ENCODE peak calls at places on chromosome 17, in six cellular contexts. Q is stomach, I is H1, O is heart right ventricle, H is tibial artery, U is tibial nerve. C is an unnamed sample.

GRCh38 chr17:33684714-33685113 is 391.6 kb upstream of the ASIC2 start:
- DNase-seq in I (no peak), Q (no peak), H (no peak), O (no peak), U (no peak), C (no peak)

GRCh38 chr17:50772251-50772650 is 4.9 kb upstream of the ANKRD40CL start:
- DNase-seq in I (no peak), O (no peak), U (no peak), Q (no peak), H (no peak), C (no peak)

GRCh38 chr17:63950940-63951907 is 19.1 kb upstream of the CD79B start:
- DNase-seq in O (no peak), I (peak; percentile 88), U (no peak), H (no peak), Q (peak; percentile 71), C (no peak)

GRCh38 chr17:19433727-19434340 is 22.8 kb downstream of the RNF112 start:
- DNase-seq in H (no peak), U (no peak), Q (no peak), I (no peak), O (no peak), C (no peak)

GRCh38 chr17:74904687-74905409 is 11.4 kb upstream of the FADS6 start:
- DNase-seq in U (no peak), O (no peak), H (no peak), I (no peak), Q (no peak), C (no peak)

GRCh38 chr17:27532269-27533067 is 76.2 kb downstream of the KSR1 start:
- DNase-seq in O (no peak), I (no peak), U (no peak), Q (peak; percentile 45), H (peak; percentile 31), C (peak; percentile 20)

GRCh38 chr17:66782866-66783265 is 52.1 kb upstream of the CACNG5 start:
- DNase-seq in O (no peak), Q (no peak), I (no peak), U (no peak), H (no peak), C (no peak)

GRCh38 chr17:70913086-70913485 is 743.8 kb downstream of the KCNJ2 start:
- DNase-seq in O (no peak), I (no peak), U (no peak), H (no peak), Q (no peak), C (peak; percentile 38)

GRCh38 chr17:8375738-8376259 is 705 bp downstream of the KRABD2 start:
- DNase-seq in O (no peak), I (no peak), H (no peak), Q (no peak), U (no peak), C (peak; percentile 44)

GRCh38 chr17:58513913-58514794 is at the start of gene MTMR4:
- DNase-seq in H (peak; percentile 87), Q (peak; percentile 90), U (peak; percentile 57), I (peak; percentile 90), O (peak; percentile 85), C (peak; percentile 55)

GRCh38 chr17:57858838-57859237 is 9.0 kb upstream of the MRPS23 start:
- DNase-seq in I (peak; percentile 38), H (no peak), O (no peak), U (no peak), Q (no peak), C (no peak)

GRCh38 chr17:82103588-82104451 is 5.8 kb upstream of the FASN start:
- DNase-seq in H (peak; percentile 71), I (peak; percentile 76), Q (peak; percentile 89), U (peak; percentile 82), O (peak; percentile 57), C (peak; percentile 40)

GRCh38 chr17:82849076-82849945 is 9.5 kb upstream of the ZNF750 start:
- DNase-seq in O (no peak), I (no peak), Q (no peak), H (no peak), U (no peak), C (no peak)

GRCh38 chr17:82216301-82217119 is 3.9 kb upstream of the CCDC57 start:
- DNase-seq in I (no peak), Q (peak; percentile 89), O (peak; percentile 61), H (peak; percentile 73), U (no peak), C (peak; percentile 85)

GRCh38 chr17:10415161-10415560 is 6.6 kb downstream of the MYH8 start:
- DNase-seq in O (no peak), I (no peak), H (no peak), Q (no peak), U (no peak), C (no peak)

GRCh38 chr17:58677204-58677880 is 14.5 kb downstream of the TEX14 start:
- DNase-seq in O (no peak), U (no peak), I (no peak), Q (no peak), H (no peak), C (peak; percentile 68)

GRCh38 chr17:27906623-27907022 is 13.5 kb upstream of the LYRM9 start:
- DNase-seq in O (no peak), U (no peak), Q (no peak), H (no peak), I (no peak), C (no peak)

GRCh38 chr17:77542551-77543490 is 402.1 kb downstream of the SEC14L1 start:
- DNase-seq in O (peak; percentile 66), U (peak; percentile 73), Q (peak; percentile 75), I (peak; percentile 79), H (peak; percentile 89), C (peak; percentile 81)

GRCh38 chr17:48052956-48053757 is 5.0 kb downstream of the NFE2L1 start:
- DNase-seq in H (peak; percentile 88), U (peak; percentile 78), I (no peak), Q (peak; percentile 39), O (peak; percentile 82), C (peak; percentile 52)

GRCh38 chr17:57404073-57404472 is 147.8 kb downstream of the MSI2 start:
- DNase-seq in O (no peak), I (no peak), H (no peak), U (no peak), Q (no peak), C (no peak)

GRCh38 chr17:82882715-82883446 is 43.1 kb upstream of the ZNF750 start:
- DNase-seq in I (no peak), U (no peak), H (no peak), Q (peak; percentile 90), O (no peak), C (no peak)

GRCh38 chr17:62765351-62765750 is 42.8 kb downstream of the MARCHF10 start:
- DNase-seq in U (no peak), I (no peak), H (no peak), O (no peak), Q (no peak), C (no peak)

GRCh38 chr17:35743911-35744328 is 9.1 kb downstream of the GAS2L2 start:
- DNase-seq in H (no peak), I (peak; percentile 80), O (no peak), U (no peak), Q (no peak), C (peak; percentile 29)

GRCh38 chr17:1312261-1312870 is 32.9 kb downstream of the TRARG1 start:
- DNase-seq in U (no peak), H (no peak), Q (no peak), I (peak; percentile 68), O (no peak), C (no peak)

GRCh38 chr17:15257316-15257925 is 7.7 kb downstream of the PMP22 start:
- DNase-seq in O (peak; percentile 84), U (peak; percentile 56), I (peak; percentile 85), Q (peak; percentile 76), H (peak; percentile 81), C (peak; percentile 84)

GRCh38 chr17:50072925-50073324 is 17.0 kb downstream of the ITGA3 start:
- DNase-seq in U (no peak), O (no peak), Q (no peak), I (no peak), H (no peak), C (no peak)

GRCh38 chr17:43702636-43703035 is 40.9 kb upstream of the MEOX1 start:
- DNase-seq in Q (no peak), U (no peak), H (no peak), I (peak; percentile 75), O (no peak), C (peak; percentile 38)

GRCh38 chr17:41885733-41886132 is 20.5 kb upstream of the KLHL11 start:
- DNase-seq in O (no peak), Q (no peak), H (no peak), U (no peak), I (no peak), C (no peak)

GRCh38 chr17:4840893-4841242 is 7.7 kb downstream of the MINK1 start:
- DNase-seq in Q (no peak), O (no peak), U (no peak), I (no peak), H (no peak), C (no peak)
- TF ChIP-seq CTCF in Q (no peak), O (no peak), U (no peak), I (no peak), H (no peak), C (no peak)

GRCh38 chr17:40498281-40499084 is 2.9 kb downstream of the TNS4 start:
- DNase-seq in Q (no peak), I (no peak), U (no peak), H (no peak), O (no peak), C (no peak)

GRCh38 chr17:40500709-40501108 is 714 bp downstream of the TNS4 start:
- DNase-seq in Q (no peak), O (no peak), I (no peak), H (no peak), U (no peak), C (no peak)

GRCh38 chr17:40500190-40500589 is 1.2 kb downstream of the TNS4 start:
- DNase-seq in H (no peak), O (no peak), Q (no peak), I (no peak), U (no peak), C (no peak)

GRCh38 chr17:40501499-40501911 is at the start of gene TNS4:
- DNase-seq in Q (peak; percentile 66), O (no peak), U (no peak), I (no peak), H (no peak), C (no peak)

DNA sequence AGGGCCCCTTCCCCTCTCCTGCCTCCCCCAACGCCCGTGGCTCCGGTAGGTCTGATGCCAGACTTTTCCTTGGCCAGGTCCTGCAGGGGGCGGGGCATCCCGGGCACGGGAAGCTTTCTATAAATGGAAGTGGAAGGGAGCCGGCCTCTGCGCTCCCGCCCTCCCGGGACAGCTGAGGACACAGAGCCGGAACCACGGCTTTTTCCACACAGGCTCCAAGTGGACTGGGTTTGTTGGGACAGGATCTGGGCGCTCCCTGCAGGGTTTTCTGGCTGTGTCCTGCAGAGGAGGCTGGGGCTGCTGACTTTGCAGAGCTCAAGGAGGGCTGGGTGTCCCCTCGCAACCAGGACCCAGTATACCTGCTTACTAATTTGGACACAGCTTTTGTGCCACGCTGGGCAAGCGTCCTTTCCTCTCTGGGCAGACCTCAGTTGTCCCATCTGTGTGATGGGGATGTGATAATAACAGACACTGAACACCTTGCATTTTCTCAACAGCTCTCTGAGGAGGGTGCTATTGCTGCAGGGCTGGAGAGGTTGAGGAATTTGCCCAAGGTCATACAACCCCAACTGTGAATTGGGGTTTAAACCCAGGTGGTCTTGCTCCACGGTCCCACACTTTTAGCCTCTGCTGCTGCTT is 1.8 kb downstream of the TNS4 start:
- DNase-seq in H (peak; percentile 89), O (peak; percentile 90), Q (peak; percentile 92), I (peak; percentile 89), U (peak; percentile 76), C (peak; percentile 58)
- H3K4me3 ChIP-seq in H (peak overlapping the region; percentile 23), O (no peak overlapping the region), Q (peak overlapping the region; percentile 17), I (no peak overlapping the region), U (no peak overlapping the region), C (no peak overlapping the region)

GRCh38 chr17:80388175-80388574 is 26.8 kb upstream of the ENDOV start:
- DNase-seq in I (no peak), U (no peak), O (no peak), Q (no peak), H (no peak), C (no peak)
- TF ChIP-seq CTCF in I (peak; percentile 47), U (no peak), O (no peak), Q (no peak), H (no peak), C (no peak)

GRCh38 chr17:78725448-78726021 is 56.5 kb downstream of the CYTH1 start:
- DNase-seq in I (no peak), Q (no peak), U (no peak), H (no peak), O (no peak), C (no peak)
- H3K4me3 ChIP-seq in I (no peak overlapping the region), Q (no peak overlapping the region), U (no peak overlapping the region), H (no peak overlapping the region), O (no peak overlapping the region), C (no peak overlapping the region)

C was measured in fibroblast of mammary gland.